ENCODE peak calls at places on chromosomes 11 and 22, in ten cellular contexts. One of them, this sample, is unnamed.
A peak's percentile ranks its signal among the peaks of the same experiment; 100 is the strongest.

GRCh38 chr11:5564259-5565019 is 16.1 kb upstream of the OR52H1 start:
- DNase-seq in Calu3: no peak
- DNase-seq in HFFc6: peak; percentile 6
- DNase-seq in HAP-1: no peak
- DNase-seq in stomach: no peak
- DNase-seq in T-helper 17 cell: no peak
- DNase-seq in CD4-positive, alpha-beta T cell: no peak
- DNase-seq in putamen: no peak
- DNase-seq in iPS DF 19.7: no peak
- DNase-seq in omental fat pad: no peak
- DNase-seq in this sample: no peak

GRCh38 chr11:30653606-30654005 is 67.5 kb upstream of the MPPED2 start:
- DNase-seq in Calu3: no peak
- DNase-seq in HFFc6: no peak
- DNase-seq in HAP-1: no peak
- DNase-seq in stomach: no peak
- DNase-seq in T-helper 17 cell: no peak
- DNase-seq in CD4-positive, alpha-beta T cell: no peak
- DNase-seq in putamen: no peak
- DNase-seq in iPS DF 19.7: no peak
- DNase-seq in omental fat pad: no peak
- DNase-seq in this sample: peak; percentile 11

GRCh38 chr11:129694966-129695365 is 120.7 kb upstream of the TMEM45B start:
- DNase-seq in Calu3: no peak
- DNase-seq in HFFc6: no peak
- DNase-seq in HAP-1: no peak
- DNase-seq in stomach: no peak
- DNase-seq in T-helper 17 cell: no peak
- DNase-seq in CD4-positive, alpha-beta T cell: no peak
- DNase-seq in putamen: no peak
- DNase-seq in iPS DF 19.7: no peak
- DNase-seq in omental fat pad: no peak
- DNase-seq in this sample: no peak

GRCh38 chr22:41380993-41381328 is 781 bp upstream of the TEF start:
- DNase-seq in Calu3: no peak
- DNase-seq in HFFc6: peak; percentile 70
- DNase-seq in HAP-1: no peak
- DNase-seq in stomach: peak; percentile 77
- DNase-seq in T-helper 17 cell: no peak
- DNase-seq in CD4-positive, alpha-beta T cell: no peak
- DNase-seq in putamen: no peak
- DNase-seq in iPS DF 19.7: no peak
- DNase-seq in omental fat pad: no peak
- DNase-seq in this sample: peak; percentile 56

GRCh38 chr22:27480487-27480886 is 321.1 kb downstream of the MN1 start:
- DNase-seq in Calu3: peak; percentile 76
- DNase-seq in HFFc6: no peak
- DNase-seq in HAP-1: peak; percentile 79
- DNase-seq in stomach: no peak
- DNase-seq in T-helper 17 cell: no peak
- DNase-seq in CD4-positive, alpha-beta T cell: no peak
- DNase-seq in putamen: peak; percentile 81
- DNase-seq in iPS DF 19.7: no peak
- DNase-seq in omental fat pad: no peak
- DNase-seq in this sample: peak; percentile 90

GRCh38 chr11:26028294-26028954 is 303.5 kb upstream of the ANO3 start:
- DNase-seq in Calu3: no peak
- DNase-seq in HFFc6: peak; percentile 10
- DNase-seq in HAP-1: no peak
- DNase-seq in stomach: no peak
- DNase-seq in T-helper 17 cell: no peak
- DNase-seq in CD4-positive, alpha-beta T cell: no peak
- DNase-seq in putamen: no peak
- DNase-seq in iPS DF 19.7: no peak
- DNase-seq in omental fat pad: no peak
- DNase-seq in this sample: no peak

GRCh38 chr22:24247564-24248344 is 2.9 kb upstream of the GGT5 start:
- DNase-seq in Calu3: peak; percentile 91
- DNase-seq in HFFc6: peak; percentile 85
- DNase-seq in HAP-1: peak; percentile 90
- DNase-seq in stomach: peak; percentile 88
- DNase-seq in T-helper 17 cell: no peak
- DNase-seq in CD4-positive, alpha-beta T cell: peak; percentile 29
- DNase-seq in putamen: peak; percentile 60
- DNase-seq in iPS DF 19.7: no peak
- DNase-seq in omental fat pad: peak; percentile 80
- DNase-seq in this sample: peak; percentile 70

GRCh38 chr11:113806403-113806802 is 26.8 kb downstream of the CLDN25 start:
- DNase-seq in Calu3: peak; percentile 34
- DNase-seq in HFFc6: peak; percentile 31
- DNase-seq in HAP-1: peak; percentile 72
- DNase-seq in stomach: no peak
- DNase-seq in T-helper 17 cell: no peak
- DNase-seq in CD4-positive, alpha-beta T cell: no peak
- DNase-seq in putamen: no peak
- DNase-seq in iPS DF 19.7: peak; percentile 35
- DNase-seq in omental fat pad: no peak
- DNase-seq in this sample: peak; percentile 15

GRCh38 chr22:46286006-46286405 is 10.7 kb upstream of the GTSE1 start:
- DNase-seq in Calu3: no peak
- DNase-seq in HFFc6: no peak
- DNase-seq in HAP-1: no peak
- DNase-seq in stomach: no peak
- DNase-seq in T-helper 17 cell: no peak
- DNase-seq in CD4-positive, alpha-beta T cell: no peak
- DNase-seq in putamen: no peak
- DNase-seq in iPS DF 19.7: no peak
- DNase-seq in omental fat pad: no peak
- DNase-seq in this sample: no peak

GRCh38 chr22:23862103-23862502 is 4.4 kb downstream of the SLC2A11 start:
- DNase-seq in Calu3: peak; percentile 60
- DNase-seq in HFFc6: peak; percentile 36
- DNase-seq in HAP-1: peak; percentile 67
- DNase-seq in stomach: no peak
- DNase-seq in T-helper 17 cell: no peak
- DNase-seq in CD4-positive, alpha-beta T cell: peak; percentile 24
- DNase-seq in putamen: no peak
- DNase-seq in iPS DF 19.7: no peak
- DNase-seq in omental fat pad: no peak
- DNase-seq in this sample: no peak

GRCh38 chr11:95487391-95487790 is 256.4 kb upstream of the SESN3 start:
- DNase-seq in Calu3: no peak
- DNase-seq in HFFc6: no peak
- DNase-seq in HAP-1: no peak
- DNase-seq in stomach: no peak
- DNase-seq in T-helper 17 cell: no peak
- DNase-seq in CD4-positive, alpha-beta T cell: no peak
- DNase-seq in putamen: no peak
- DNase-seq in iPS DF 19.7: no peak
- DNase-seq in omental fat pad: no peak
- DNase-seq in this sample: no peak

GRCh38 chr11:2477254-2477653 is 32.4 kb downstream of the KCNQ1 start:
- DNase-seq in Calu3: no peak
- DNase-seq in HFFc6: no peak
- DNase-seq in HAP-1: no peak
- DNase-seq in stomach: peak; percentile 70
- DNase-seq in T-helper 17 cell: no peak
- DNase-seq in CD4-positive, alpha-beta T cell: no peak
- DNase-seq in putamen: no peak
- DNase-seq in iPS DF 19.7: no peak
- DNase-seq in omental fat pad: no peak
- DNase-seq in this sample: no peak

GRCh38 chr22:27385261-27385998 is 416.1 kb downstream of the MN1 start:
- DNase-seq in Calu3: no peak
- DNase-seq in HFFc6: no peak
- DNase-seq in HAP-1: no peak
- DNase-seq in stomach: no peak
- DNase-seq in T-helper 17 cell: no peak
- DNase-seq in CD4-positive, alpha-beta T cell: no peak
- DNase-seq in putamen: no peak
- DNase-seq in iPS DF 19.7: no peak
- DNase-seq in omental fat pad: no peak
- DNase-seq in this sample: no peak

GRCh38 chr11:63427971-63428508 is 58.5 kb downstream of the SLC22A9 start:
- DNase-seq in Calu3: no peak
- DNase-seq in HFFc6: no peak
- DNase-seq in HAP-1: peak; percentile 20
- DNase-seq in stomach: no peak
- DNase-seq in T-helper 17 cell: no peak
- DNase-seq in CD4-positive, alpha-beta T cell: no peak
- DNase-seq in putamen: no peak
- DNase-seq in iPS DF 19.7: no peak
- DNase-seq in omental fat pad: no peak
- DNase-seq in this sample: no peak

GRCh38 chr11:106986261-106986660 is 32.0 kb downstream of the GUCY1A2 start:
- DNase-seq in Calu3: no peak
- DNase-seq in HFFc6: peak; percentile 72
- DNase-seq in HAP-1: no peak
- DNase-seq in stomach: no peak
- DNase-seq in T-helper 17 cell: no peak
- DNase-seq in CD4-positive, alpha-beta T cell: no peak
- DNase-seq in putamen: no peak
- DNase-seq in iPS DF 19.7: no peak
- DNase-seq in omental fat pad: no peak
- DNase-seq in this sample: no peak

GRCh38 chr11:65745049-65745448 is 24.5 kb upstream of the RNASEH2C start:
- DNase-seq in Calu3: no peak
- DNase-seq in HFFc6: no peak
- DNase-seq in HAP-1: no peak
- DNase-seq in stomach: no peak
- DNase-seq in T-helper 17 cell: no peak
- DNase-seq in CD4-positive, alpha-beta T cell: no peak
- DNase-seq in putamen: no peak
- DNase-seq in iPS DF 19.7: no peak
- DNase-seq in omental fat pad: no peak
- DNase-seq in this sample: no peak

GRCh38 chr11:11663907-11664306 is 42.1 kb upstream of the GALNT18 start:
- DNase-seq in Calu3: no peak
- DNase-seq in HFFc6: no peak
- DNase-seq in HAP-1: no peak
- DNase-seq in stomach: no peak
- DNase-seq in T-helper 17 cell: no peak
- DNase-seq in CD4-positive, alpha-beta T cell: no peak
- DNase-seq in putamen: no peak
- DNase-seq in iPS DF 19.7: no peak
- DNase-seq in omental fat pad: no peak
- DNase-seq in this sample: no peak

GRCh38 chr22:45268167-45268957 is 16.4 kb upstream of the UPK3A start:
- DNase-seq in Calu3: no peak
- DNase-seq in HFFc6: no peak
- DNase-seq in HAP-1: peak; percentile 81
- DNase-seq in stomach: peak; percentile 36
- DNase-seq in T-helper 17 cell: peak; percentile 31
- DNase-seq in CD4-positive, alpha-beta T cell: peak; percentile 5
- DNase-seq in putamen: no peak
- DNase-seq in iPS DF 19.7: peak; percentile 88
- DNase-seq in omental fat pad: no peak
- DNase-seq in this sample: no peak

GRCh38 chr11:106447631-106448191 is 370.2 kb downstream of the AASDHPPT start:
- DNase-seq in Calu3: no peak
- DNase-seq in HFFc6: peak; percentile 14
- DNase-seq in HAP-1: no peak
- DNase-seq in stomach: no peak
- DNase-seq in T-helper 17 cell: no peak
- DNase-seq in CD4-positive, alpha-beta T cell: no peak
- DNase-seq in putamen: no peak
- DNase-seq in iPS DF 19.7: no peak
- DNase-seq in omental fat pad: no peak
- DNase-seq in this sample: no peak

GRCh38 chr11:78655561-78655960 is 80.9 kb upstream of the NARS2 start:
- DNase-seq in Calu3: no peak
- DNase-seq in HFFc6: no peak
- DNase-seq in HAP-1: no peak
- DNase-seq in stomach: no peak
- DNase-seq in T-helper 17 cell: no peak
- DNase-seq in CD4-positive, alpha-beta T cell: no peak
- DNase-seq in putamen: no peak
- DNase-seq in iPS DF 19.7: no peak
- DNase-seq in omental fat pad: no peak
- DNase-seq in this sample: no peak

GRCh38 chr11:6889835-6890234 is 2.5 kb downstream of the OR2D2 start:
- DNase-seq in Calu3: no peak
- DNase-seq in HFFc6: no peak
- DNase-seq in HAP-1: no peak
- DNase-seq in stomach: no peak
- DNase-seq in T-helper 17 cell: no peak
- DNase-seq in CD4-positive, alpha-beta T cell: no peak
- DNase-seq in putamen: no peak
- DNase-seq in iPS DF 19.7: no peak
- DNase-seq in omental fat pad: no peak
- DNase-seq in this sample: no peak

GRCh38 chr11:92423133-92423532 is 198.5 kb downstream of the FAT3 start:
- DNase-seq in Calu3: no peak
- DNase-seq in HFFc6: no peak
- DNase-seq in HAP-1: no peak
- DNase-seq in stomach: no peak
- DNase-seq in T-helper 17 cell: no peak
- DNase-seq in CD4-positive, alpha-beta T cell: no peak
- DNase-seq in putamen: no peak
- DNase-seq in iPS DF 19.7: no peak
- DNase-seq in omental fat pad: no peak
- DNase-seq in this sample: no peak

GRCh38 chr11:33722579-33723234 is 13.5 kb downstream of the CD59 start:
- DNase-seq in Calu3: no peak
- DNase-seq in HFFc6: peak; percentile 88
- DNase-seq in HAP-1: no peak
- DNase-seq in stomach: no peak
- DNase-seq in T-helper 17 cell: no peak
- DNase-seq in CD4-positive, alpha-beta T cell: no peak
- DNase-seq in putamen: no peak
- DNase-seq in iPS DF 19.7: no peak
- DNase-seq in omental fat pad: no peak
- DNase-seq in this sample: no peak